ENCODE peak calls at places on chromosome 15, in six cellular contexts. G is naive thymus-derived CD4-positive, alpha-beta T cell; C is fibroblast of mammary gland; F is dorsolateral prefrontal cortex; D is IMR-90; X is left ventricle myocardium inferior. P is an unnamed sample.

GRCh38 chr15:84783493-84784251 is 33.5 kb upstream of the ALPK3 start:
- DNase-seq in G (no peak), C (no peak), F (no peak), D (no peak), X (no peak), P (no peak)

GRCh38 chr15:73226064-73226463 is 142.7 kb downstream of the HCN4 start:
- DNase-seq in G (no peak), C (no peak), F (no peak), D (no peak), X (no peak), P (no peak)

GRCh38 chr15:70835415-70835814 is 18.5 kb downstream of the LARP6 start:
- DNase-seq in G (no peak), C (peak), F (peak), D (no peak), X (peak), P (no peak)

GRCh38 chr15:68578960-68579935 is at the start of gene CORO2B:
- DNase-seq in G (no peak), C (peak), F (no peak), D (peak), X (peak), P (peak)

GRCh38 chr15:98884894-98885293 is 122.7 kb downstream of the PGPEP1L start:
- DNase-seq in G (no peak), C (no peak), F (no peak), D (no peak), X (no peak), P (no peak)

GRCh38 chr15:69838951-69839350 is 258.8 kb downstream of the TLE3 start:
- DNase-seq in G (no peak), C (no peak), F (no peak), D (no peak), X (no peak), P (no peak)

GRCh38 chr15:31031471-31032064 is 40.1 kb upstream of the MTMR10 start:
- DNase-seq in G (no peak), C (peak), F (no peak), D (peak), X (no peak), P (peak)

GRCh38 chr15:74194572-74195559 is 7.7 kb downstream of the STRA6 start:
- DNase-seq in G (no peak), C (no peak), F (no peak), D (no peak), X (no peak), P (no peak)

GRCh38 chr15:28106294-28107110 is 7.4 kb upstream of the OCA2 start:
- DNase-seq in G (no peak), C (no peak), F (no peak), D (no peak), X (no peak), P (peak)

GRCh38 chr15:28105793-28106192 is 6.7 kb upstream of the OCA2 start:
- DNase-seq in G (no peak), C (no peak), F (no peak), D (no peak), X (no peak), P (no peak)

GRCh38 chr15:28104326-28104725 is 5.2 kb upstream of the OCA2 start:
- DNase-seq in G (no peak), C (no peak), F (no peak), D (no peak), X (no peak), P (no peak)

GRCh38 chr15:28103831-28104230 is 4.7 kb upstream of the OCA2 start:
- DNase-seq in G (no peak), C (no peak), F (no peak), D (no peak), X (no peak), P (no peak)

DNA sequence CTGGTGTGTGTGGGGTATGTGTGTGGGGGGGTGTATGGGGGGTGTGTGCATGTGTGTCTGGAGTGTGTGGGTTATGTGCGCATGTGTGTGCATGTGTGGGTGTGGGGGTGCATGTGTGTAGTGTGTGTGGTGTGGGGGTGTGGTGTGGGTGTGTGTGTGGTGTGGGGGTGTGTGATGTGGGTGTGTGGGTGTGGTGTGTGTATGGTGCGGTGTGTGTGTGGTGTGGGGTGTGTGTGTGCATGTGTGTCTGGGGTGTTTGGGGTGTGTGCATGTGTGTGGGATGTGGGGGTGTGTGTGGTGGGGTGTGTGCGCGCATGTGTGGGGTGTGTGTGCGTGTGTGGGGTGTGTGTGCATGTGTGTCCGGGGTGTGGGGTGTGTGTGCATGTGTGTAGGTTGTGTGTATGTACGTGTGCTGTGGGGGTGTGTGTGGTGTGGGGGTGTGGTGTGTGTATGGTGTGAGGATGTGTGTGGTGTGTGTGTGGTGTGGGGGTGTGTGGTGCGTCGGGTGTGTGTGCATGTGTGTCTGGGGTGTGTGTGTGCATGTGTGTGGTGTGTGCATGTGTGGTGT is 6.2 kb upstream of the OCA2 start:
- DNase-seq in G (no peak), C (no peak), F (no peak), D (no peak), X (no peak), P (no peak)
- H3K4me3 ChIP-seq in G (no peak), C (no peak), F (no peak), D (no peak), X (no peak), P (no peak)

DNA sequence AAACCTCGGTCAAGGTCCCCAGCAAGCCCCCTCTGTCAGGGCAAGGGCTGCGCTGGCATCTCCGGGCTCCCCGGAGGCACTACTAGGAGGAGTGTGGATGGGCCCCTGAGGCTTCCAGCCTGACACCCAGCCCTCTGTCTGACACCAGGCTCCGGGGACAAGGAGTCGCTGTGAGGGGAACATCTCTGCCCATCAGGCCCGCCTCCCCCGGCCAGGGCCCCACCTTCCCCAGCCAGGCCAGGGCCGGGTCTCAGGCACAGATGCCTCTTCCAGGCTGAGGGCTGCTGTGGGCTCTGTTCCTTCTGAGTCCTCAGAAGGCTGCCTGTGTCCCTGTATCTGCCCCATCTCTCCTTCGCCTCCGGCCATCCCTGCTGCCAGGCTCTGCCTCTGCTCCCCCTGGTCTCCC is 15.8 kb downstream of the CSPG4 start:
- DNase-seq in G (no peak), C (no peak), F (no peak), D (no peak), X (no peak), P (no peak)
- H3K4me3 ChIP-seq in G (no peak), C (no peak), F (no peak), D (no peak), X (no peak), P (no peak)

GRCh38 chr15:33135355-33135781 is 59.1 kb downstream of the FMN1 start:
- DNase-seq in G (no peak), C (peak), F (no peak), D (no peak), X (no peak), P (peak)
- H3K4me3 ChIP-seq in G (no peak), C (no peak), F (no peak), D (no peak), X (no peak), P (no peak)

DNA sequence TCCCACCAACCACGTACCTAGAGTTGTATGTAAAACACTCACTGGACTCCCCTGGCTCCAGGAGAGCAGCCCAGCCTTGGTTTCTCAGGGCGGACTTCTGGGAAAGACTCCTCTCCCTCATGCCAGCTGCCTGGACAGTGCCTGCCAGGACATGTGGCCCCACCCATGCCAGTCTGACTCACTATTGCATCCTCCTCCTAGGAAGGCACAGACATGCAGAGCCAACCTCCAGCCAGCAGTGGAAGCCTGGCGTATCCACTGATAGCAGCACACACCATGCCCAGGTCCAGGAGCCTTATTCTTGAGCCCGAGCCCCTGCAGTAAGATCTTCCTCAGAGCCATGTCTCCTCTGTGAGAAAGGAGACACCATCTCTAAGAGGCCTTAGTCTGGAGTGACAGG is 8.6 kb downstream of the PKM start:
- DNase-seq in G (no peak), C (peak), F (no peak), D (no peak), X (peak), P (peak)
- H3K4me3 ChIP-seq in G (no peak), C (no peak), F (no peak), D (no peak), X (no peak), P (no peak)

GRCh38 chr15:79560384-79560783 is 128.2 kb downstream of the MINAR1 start:
- DNase-seq in G (no peak), C (no peak), F (no peak), D (no peak), X (no peak), P (no peak)

GRCh38 chr15:79562538-79563298 is 130.6 kb downstream of the MINAR1 start:
- DNase-seq in G (no peak), C (peak), F (no peak), D (no peak), X (no peak), P (peak)
- H3K4me3 ChIP-seq in G (no peak), C (no peak), F (no peak), D (no peak), X (no peak), P (no peak)

GRCh38 chr15:64152507-64153387 is 1.2 kb downstream of the SNX22 start:
- DNase-seq in G (peak), C (no peak), F (no peak), D (no peak), X (no peak), P (no peak)

GRCh38 chr15:64149424-64150235 is 1.9 kb upstream of the SNX22 start:
- DNase-seq in G (no peak), C (peak), F (no peak), D (no peak), X (no peak), P (no peak)

GRCh38 chr15:64150236-64150578 is 1.3 kb upstream of the SNX22 start:
- DNase-seq in G (no peak), C (no peak), F (no peak), D (no peak), X (no peak), P (no peak)

GRCh38 chr15:64153480-64154367 is 2.2 kb downstream of the SNX22 start:
- DNase-seq in G (peak), C (peak), F (peak), D (peak), X (peak), P (peak)

GRCh38 chr15:64151727-64152506 is at the start of gene SNX22:
- DNase-seq in G (peak), C (no peak), F (no peak), D (no peak), X (no peak), P (no peak)
- H3K4me3 ChIP-seq in G (peak), C (peak), F (peak), D (peak), X (peak), P (peak)

P was measured in foreskin fibroblast.